ENCODE peak calls at places on chromosomes 5 and 9, in five cellular contexts. One of them, this sample, is unnamed.

GRCh38 chr9:122334916-122335315 is 35.9 kb upstream of the PTGS1 start:
- DNase-seq in H1: no peak
- DNase-seq in IMR-90: peak; percentile 56
- DNase-seq in neuronal stem cell: no peak
- DNase-seq in H9: no peak
- DNase-seq in this sample: no peak

GRCh38 chr5:19959830-19960384 is 28.1 kb downstream of the CDH18 start:
- DNase-seq in H1: no peak
- DNase-seq in IMR-90: no peak
- DNase-seq in neuronal stem cell: no peak
- DNase-seq in H9: no peak
- DNase-seq in this sample: no peak

GRCh38 chr5:38601843-38602424 is 45.5 kb upstream of the LIFR start:
- DNase-seq in H1: no peak
- DNase-seq in IMR-90: peak; percentile 79
- DNase-seq in neuronal stem cell: no peak
- DNase-seq in H9: no peak
- DNase-seq in this sample: peak; percentile 69

GRCh38 chr9:12849486-12850010 is 74.7 kb downstream of the LURAP1L start:
- DNase-seq in H1: no peak
- DNase-seq in IMR-90: peak; percentile 45
- DNase-seq in neuronal stem cell: no peak
- DNase-seq in H9: no peak
- DNase-seq in this sample: no peak

GRCh38 chr5:109100971-109101370 is 308.8 kb downstream of the PJA2 start:
- DNase-seq in H1: no peak
- DNase-seq in IMR-90: peak; percentile 39
- DNase-seq in neuronal stem cell: no peak
- DNase-seq in H9: no peak
- DNase-seq in this sample: no peak

GRCh38 chr5:118733394-118733793 is 255.0 kb downstream of the DTWD2 start:
- DNase-seq in H1: no peak
- DNase-seq in IMR-90: no peak
- DNase-seq in neuronal stem cell: no peak
- DNase-seq in H9: no peak
- DNase-seq in this sample: no peak

GRCh38 chr5:65914644-65915196 is 11.7 kb upstream of the ERBIN start:
- DNase-seq in H1: no peak
- DNase-seq in IMR-90: no peak
- DNase-seq in neuronal stem cell: no peak
- DNase-seq in H9: no peak
- DNase-seq in this sample: no peak

GRCh38 chr5:106314221-106314824 is 1356.4 kb downstream of the EFNA5 start:
- DNase-seq in H1: no peak
- DNase-seq in IMR-90: peak; percentile 17
- DNase-seq in neuronal stem cell: no peak
- DNase-seq in H9: no peak
- DNase-seq in this sample: no peak

GRCh38 chr5:149416977-149417713 is 38.1 kb upstream of the IL17B start:
- DNase-seq in H1: no peak
- DNase-seq in IMR-90: peak; percentile 91
- DNase-seq in neuronal stem cell: no peak
- DNase-seq in H9: no peak
- DNase-seq in this sample: peak; percentile 91

GRCh38 chr5:68467208-68467607 is 251.7 kb downstream of the PIK3R1 start:
- DNase-seq in H1: no peak
- DNase-seq in IMR-90: no peak
- DNase-seq in neuronal stem cell: no peak
- DNase-seq in H9: no peak
- DNase-seq in this sample: no peak

GRCh38 chr5:145101246-145101645 is 733.9 kb downstream of the PRELID2 start:
- DNase-seq in H1: no peak
- DNase-seq in IMR-90: no peak
- DNase-seq in neuronal stem cell: no peak
- DNase-seq in H9: no peak
- DNase-seq in this sample: no peak

GRCh38 chr5:14108170-14108996 is 34.8 kb upstream of the TRIO start:
- DNase-seq in H1: peak; percentile 62
- DNase-seq in IMR-90: peak; percentile 91
- DNase-seq in neuronal stem cell: peak; percentile 43
- DNase-seq in H9: peak; percentile 71
- DNase-seq in this sample: peak; percentile 86

GRCh38 chr5:135246923-135247795 is 151.9 kb downstream of the MACROH2A1 start:
- DNase-seq in H1: no peak
- DNase-seq in IMR-90: peak; percentile 98
- DNase-seq in neuronal stem cell: no peak
- DNase-seq in H9: peak; percentile 43
- DNase-seq in this sample: peak; percentile 95

GRCh38 chr9:32581512-32582143 is 8.7 kb upstream of the NDUFB6 start:
- DNase-seq in H1: no peak
- DNase-seq in IMR-90: peak; percentile 67
- DNase-seq in neuronal stem cell: peak; percentile 40
- DNase-seq in H9: peak; percentile 43
- DNase-seq in this sample: peak; percentile 54

GRCh38 chr9:1454980-1455367 is 404.8 kb downstream of the DMRT2 start:
- DNase-seq in H1: no peak
- DNase-seq in IMR-90: no peak
- DNase-seq in neuronal stem cell: no peak
- DNase-seq in H9: no peak
- DNase-seq in this sample: no peak

GRCh38 chr9:129333961-129334743 is 156.1 kb upstream of the IER5L start:
- DNase-seq in H1: peak; percentile 94
- DNase-seq in IMR-90: peak; percentile 92
- DNase-seq in neuronal stem cell: peak; percentile 80
- DNase-seq in H9: peak; percentile 99
- DNase-seq in this sample: peak; percentile 96

GRCh38 chr5:127229185-127229889 is 61.3 kb upstream of the MEGF10 start:
- DNase-seq in H1: peak; percentile 13
- DNase-seq in IMR-90: peak; percentile 6
- DNase-seq in neuronal stem cell: peak; percentile 12
- DNase-seq in H9: peak; percentile 56
- DNase-seq in this sample: peak; percentile 30

GRCh38 chr5:30197662-30198061 is 995.8 kb upstream of the CDH6 start:
- DNase-seq in H1: no peak
- DNase-seq in IMR-90: no peak
- DNase-seq in neuronal stem cell: no peak
- DNase-seq in H9: no peak
- DNase-seq in this sample: no peak

GRCh38 chr5:132238169-132238744 is 10.6 kb upstream of the P4HA2 start:
- DNase-seq in H1: no peak
- DNase-seq in IMR-90: peak; percentile 68
- DNase-seq in neuronal stem cell: peak; percentile 68
- DNase-seq in H9: peak; percentile 80
- DNase-seq in this sample: peak; percentile 72

GRCh38 chr9:93501406-93501805 is 48.0 kb upstream of the FAM120AOS start:
- DNase-seq in H1: no peak
- DNase-seq in IMR-90: no peak
- DNase-seq in neuronal stem cell: no peak
- DNase-seq in H9: no peak
- DNase-seq in this sample: peak; percentile 57

DNA sequence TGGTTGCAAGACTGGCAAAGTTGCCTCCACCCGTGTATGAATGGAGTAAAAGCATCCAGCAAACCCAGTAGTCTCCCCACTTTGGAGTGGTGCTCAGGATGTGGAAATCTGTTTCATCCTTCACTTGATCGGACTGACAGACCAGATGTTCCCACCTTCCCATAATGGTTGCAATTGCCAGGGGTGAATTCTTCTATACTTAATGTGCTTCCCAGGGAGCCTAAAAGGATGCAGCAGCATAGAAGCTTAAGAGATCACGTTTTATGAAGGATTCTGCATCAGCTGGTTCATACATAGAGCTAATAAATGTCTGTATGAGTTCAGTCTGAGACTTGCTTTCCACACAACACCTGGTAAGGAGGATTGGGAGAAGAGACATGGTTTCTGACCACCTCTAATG is 198.8 kb upstream of the S1PR3 start:
- DNase-seq in H1: no peak
- DNase-seq in IMR-90: no peak
- DNase-seq in neuronal stem cell: no peak
- DNase-seq in H9: no peak
- DNase-seq in this sample: no peak
- H2AK5ac ChIP-seq in H1: no peak overlapping the region
- H2AK5ac ChIP-seq in IMR-90: no peak overlapping the region
- H2AK5ac ChIP-seq in neuronal stem cell: no peak overlapping the region
- H2AK5ac ChIP-seq in H9: no peak overlapping the region
- H2AK5ac ChIP-seq in this sample: no peak overlapping the region

DNA sequence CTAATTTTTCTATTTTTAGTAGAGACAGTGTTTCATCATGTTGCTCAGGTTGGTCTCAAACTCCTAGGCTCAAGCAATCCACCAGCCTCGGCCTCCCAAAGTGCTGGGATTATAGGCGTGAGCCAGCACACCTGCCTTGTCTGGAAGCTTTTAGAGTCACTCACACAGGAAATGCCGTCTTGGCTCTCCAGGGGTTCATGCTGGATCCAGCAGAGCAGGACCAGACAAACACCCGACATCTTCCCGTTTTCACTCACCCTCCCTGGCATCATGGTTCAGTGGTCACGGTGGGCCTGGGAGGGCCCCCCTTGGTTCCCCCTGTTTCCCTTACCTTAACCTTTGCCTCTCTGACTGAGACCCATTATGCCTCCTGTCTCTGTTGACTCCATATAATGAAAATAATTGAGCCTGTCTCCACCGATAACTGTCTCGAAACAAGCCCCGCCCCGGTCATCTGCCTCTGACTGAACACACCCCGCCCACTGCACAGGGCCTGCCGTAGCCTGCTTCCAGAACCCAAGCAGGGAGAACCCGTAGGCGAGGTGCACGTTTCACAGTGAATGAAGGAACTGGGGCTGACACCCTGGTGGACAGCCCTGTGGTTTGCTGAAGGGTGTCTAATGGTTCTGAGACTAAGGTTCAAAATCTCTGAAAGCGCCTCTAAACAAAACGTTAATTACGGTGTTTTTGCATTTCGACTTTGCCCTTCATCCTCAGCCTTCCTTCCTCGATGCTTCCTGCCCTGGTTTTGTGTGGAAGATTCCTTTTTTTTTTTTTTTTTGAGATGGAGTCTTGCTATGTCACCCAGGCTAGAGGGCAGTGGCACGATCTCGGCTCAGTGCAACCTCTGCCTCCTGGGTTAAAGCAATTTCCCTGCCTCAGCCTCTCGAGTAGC is 39.7 kb upstream of the SPRY4 start:
- DNase-seq in H1: no peak
- DNase-seq in IMR-90: no peak
- DNase-seq in neuronal stem cell: no peak
- DNase-seq in H9: peak; percentile 58
- DNase-seq in this sample: peak; percentile 63
- H2BK5ac ChIP-seq in H1: peak overlapping the region; percentile 82
- H2BK5ac ChIP-seq in IMR-90: no peak overlapping the region
- H2BK5ac ChIP-seq in neuronal stem cell: no peak overlapping the region
- H2BK5ac ChIP-seq in H9: no peak overlapping the region
- H2BK5ac ChIP-seq in this sample: no peak overlapping the region

GRCh38 chr9:133493428-133493827 is 14.5 kb upstream of the SLC2A6 start:
- DNase-seq in H1: no peak
- DNase-seq in IMR-90: no peak
- DNase-seq in neuronal stem cell: no peak
- DNase-seq in H9: no peak
- DNase-seq in this sample: no peak
- H4K91ac ChIP-seq in H1: no peak overlapping the region
- H4K91ac ChIP-seq in IMR-90: no peak overlapping the region
- H4K91ac ChIP-seq in neuronal stem cell: no peak overlapping the region
- H4K91ac ChIP-seq in H9: no peak overlapping the region
- H4K91ac ChIP-seq in this sample: peak overlapping the region; percentile 11

GRCh38 chr9:136572596-136573313 is 26.9 kb upstream of the NOTCH1 start:
- DNase-seq in H1: no peak
- DNase-seq in IMR-90: no peak
- DNase-seq in neuronal stem cell: no peak
- DNase-seq in H9: peak; percentile 56
- DNase-seq in this sample: no peak
- H2AK5ac ChIP-seq in H1: peak overlapping the region; percentile 96
- H2AK5ac ChIP-seq in IMR-90: peak overlapping the region; percentile 12
- H2AK5ac ChIP-seq in neuronal stem cell: peak overlapping the region; percentile 33
- H2AK5ac ChIP-seq in H9: no peak overlapping the region
- H2AK5ac ChIP-seq in this sample: peak overlapping the region; percentile 43

DNA sequence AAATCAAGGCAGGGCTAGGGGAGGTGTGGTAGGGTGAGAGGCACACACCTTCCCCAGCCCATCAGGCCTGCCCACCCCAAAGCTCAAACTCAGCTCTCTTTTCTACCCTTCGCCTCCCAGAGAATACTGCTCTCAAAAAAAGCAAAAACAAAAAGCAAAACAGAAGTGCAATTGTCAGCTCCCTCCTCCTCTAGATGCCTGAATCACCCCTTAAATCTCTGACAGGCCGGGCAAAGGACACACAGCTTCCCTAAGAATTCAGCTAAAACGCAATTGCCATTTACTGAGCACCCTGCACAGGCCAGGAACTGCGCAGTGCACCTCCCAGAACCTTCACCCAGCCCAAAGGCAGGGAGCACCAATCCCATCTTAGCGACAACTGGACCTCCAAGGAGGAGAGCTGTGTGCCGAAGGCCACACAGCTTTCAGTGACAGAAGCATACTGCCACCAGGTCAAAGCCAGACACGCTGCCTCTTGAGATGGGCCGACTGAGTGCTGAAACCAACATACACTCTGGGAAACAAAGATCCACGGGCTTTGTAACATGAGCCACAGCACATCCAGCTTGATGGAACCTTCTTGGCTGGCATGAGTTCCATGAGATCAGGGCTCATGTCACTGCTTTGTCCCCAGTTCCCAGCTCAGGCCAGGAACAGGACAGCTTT is 53.4 kb upstream of the STXBP1 start:
- DNase-seq in H1: no peak
- DNase-seq in IMR-90: no peak
- DNase-seq in neuronal stem cell: no peak
- DNase-seq in H9: no peak
- DNase-seq in this sample: peak; percentile 62
- H2BK5ac ChIP-seq in H1: no peak overlapping the region
- H2BK5ac ChIP-seq in IMR-90: peak overlapping the region; percentile 64
- H2BK5ac ChIP-seq in neuronal stem cell: no peak overlapping the region
- H2BK5ac ChIP-seq in H9: no peak overlapping the region
- H2BK5ac ChIP-seq in this sample: peak overlapping the region; percentile 6